ENCODE peak calls at places on chromosomes 2 and 18, in seven cellular contexts. J, H, V, C, O, F and Y are unnamed samples.

GRCh38 chr18:46374850-46375249 is 270.7 kb downstream of the HAUS1 start:
- DNase-seq in J (no peak), H (no peak), V (no peak), C (no peak), O (no peak), F (no peak), Y (no peak)

GRCh38 chr2:239956818-239957261 is 68.3 kb downstream of the NDUFA10 start:
- DNase-seq in J (no peak), H (no peak), V (no peak), C (no peak), O (no peak), F (no peak), Y (no peak)

GRCh38 chr2:99198103-99198841 is 17.3 kb downstream of the MRPL30 start:
- DNase-seq in J (no peak), H (no peak), V (no peak), C (no peak), O (no peak), F (peak; percentile 2), Y (no peak)

GRCh38 chr18:62389761-62390481 is 64.8 kb downstream of the TNFRSF11A start:
- DNase-seq in J (no peak), H (no peak), V (no peak), C (no peak), O (no peak), F (no peak), Y (no peak)

GRCh38 chr2:59888015-59888414 is 665.4 kb downstream of the BCL11A start:
- DNase-seq in J (no peak), H (no peak), V (peak; percentile 85), C (no peak), O (no peak), F (no peak), Y (no peak)

GRCh38 chr18:69588301-69588700 is 187.6 kb downstream of the DOK6 start:
- DNase-seq in J (no peak), H (no peak), V (no peak), C (no peak), O (no peak), F (no peak), Y (peak; percentile 9)

GRCh38 chr2:182186132-182186735 is 200.6 kb downstream of the PPP1R1C start:
- DNase-seq in J (no peak), H (no peak), V (peak; percentile 46), C (peak; percentile 10), O (no peak), F (peak; percentile 65), Y (peak; percentile 56)

GRCh38 chr2:13686262-13686661 is 946.3 kb upstream of the LRATD1 start:
- DNase-seq in J (no peak), H (no peak), V (no peak), C (no peak), O (no peak), F (no peak), Y (no peak)

GRCh38 chr18:24837065-24837464 is 376.6 kb downstream of the HRH4 start:
- DNase-seq in J (no peak), H (no peak), V (no peak), C (no peak), O (no peak), F (no peak), Y (peak; percentile 85)

GRCh38 chr2:75716406-75716805 is 5.7 kb upstream of the GCFC2 start:
- DNase-seq in J (no peak), H (no peak), V (no peak), C (no peak), O (no peak), F (peak; percentile 32), Y (peak; percentile 12)

GRCh38 chr2:132416080-132416911 is at the start of gene GPR39:
- DNase-seq in J (no peak), H (peak; percentile 63), V (no peak), C (peak; percentile 81), O (no peak), F (peak; percentile 47), Y (peak; percentile 95)

GRCh38 chr2:6394266-6394665 is 471.4 kb downstream of the CMPK2 start:
- DNase-seq in J (no peak), H (no peak), V (no peak), C (no peak), O (no peak), F (no peak), Y (no peak)

GRCh38 chr18:63132819-63133200 is 186.8 kb downstream of the BCL2 start:
- DNase-seq in J (no peak), H (no peak), V (no peak), C (no peak), O (no peak), F (no peak), Y (no peak)

GRCh38 chr2:184004945-184005672 is 593.2 kb upstream of the ZNF804A start:
- DNase-seq in J (no peak), H (no peak), V (no peak), C (no peak), O (no peak), F (no peak), Y (peak; percentile 21)

GRCh38 chr2:18077724-18078123 is 199.3 kb downstream of the KCNS3 start:
- DNase-seq in J (no peak), H (no peak), V (no peak), C (no peak), O (no peak), F (no peak), Y (no peak)

GRCh38 chr18:5964996-5965395 is 69.7 kb upstream of the TMEM200C start:
- DNase-seq in J (no peak), H (no peak), V (no peak), C (no peak), O (no peak), F (no peak), Y (no peak)

GRCh38 chr2:144705328-144706245 is 185.7 kb upstream of the ZEB2 start:
- DNase-seq in J (no peak), H (no peak), V (no peak), C (no peak), O (no peak), F (no peak), Y (no peak)

GRCh38 chr2:100818003-100818605 is 1.8 kb upstream of the NPAS2 start:
- DNase-seq in J (no peak), H (no peak), V (no peak), C (no peak), O (no peak), F (no peak), Y (no peak)

GRCh38 chr2:171409436-171409971 is 24.3 kb downstream of the METTL8 start:
- DNase-seq in J (no peak), H (no peak), V (no peak), C (no peak), O (no peak), F (peak; percentile 20), Y (peak; percentile 4)

GRCh38 chr18:3869848-3870247 is 419.9 kb downstream of the TGIF1 start:
- DNase-seq in J (no peak), H (no peak), V (peak; percentile 56), C (no peak), O (no peak), F (peak; percentile 81), Y (peak; percentile 82)

GRCh38 chr2:74374509-74375205 is 5.5 kb downstream of the DCTN1 start:
- DNase-seq in J (peak; percentile 89), H (peak; percentile 88), V (no peak), C (peak; percentile 80), O (no peak), F (peak; percentile 19), Y (peak; percentile 97)

GRCh38 chr2:180144311-180144813 is 137.3 kb upstream of the CWC22 start:
- DNase-seq in J (no peak), H (no peak), V (no peak), C (no peak), O (no peak), F (no peak), Y (no peak)

GRCh38 chr2:46116616-46117015 is 180.6 kb upstream of the EPAS1 start:
- DNase-seq in J (no peak), H (no peak), V (no peak), C (no peak), O (no peak), F (peak; percentile 20), Y (no peak)

GRCh38 chr18:56302161-56302560 is 336.2 kb downstream of the TXNL1 start:
- DNase-seq in J (no peak), H (no peak), V (no peak), C (no peak), O (no peak), F (no peak), Y (no peak)

GRCh38 chr2:226798422-226799210 is 1.0 kb downstream of the IRS1 start:
- DNase-seq in J (peak; percentile 65), H (peak; percentile 57), V (peak; percentile 89), C (peak; percentile 67), O (no peak), F (no peak), Y (peak; percentile 84)

GRCh38 chr2:122481717-122482116 is 726.3 kb downstream of the TSN start:
- DNase-seq in J (no peak), H (no peak), V (peak; percentile 1), C (no peak), O (no peak), F (no peak), Y (peak; percentile 13)

GRCh38 chr18:58645398-58645797 is 16.5 kb upstream of the ALPK2 start:
- DNase-seq in J (no peak), H (no peak), V (no peak), C (no peak), O (no peak), F (no peak), Y (no peak)

GRCh38 chr2:39013871-39014270 is 107.0 kb downstream of the SOS1 start:
- DNase-seq in J (no peak), H (no peak), V (no peak), C (no peak), O (no peak), F (no peak), Y (no peak)

GRCh38 chr2:61713457-61713856 is 140.4 kb downstream of the FAM161A start:
- DNase-seq in J (no peak), H (no peak), V (no peak), C (no peak), O (no peak), F (no peak), Y (no peak)

GRCh38 chr2:128026422-128027277 is 1.2 kb downstream of the SAP130 start:
- DNase-seq in J (no peak), H (no peak), V (no peak), C (no peak), O (no peak), F (peak; percentile 30), Y (no peak)

GRCh38 chr2:208360259-208361076 is 46.1 kb upstream of the PTH2R start:
- DNase-seq in J (no peak), H (no peak), V (no peak), C (no peak), O (no peak), F (no peak), Y (no peak)